ENCODE peak calls at places on chromosomes 3 and 15, in nine cellular contexts. One of them, this sample, is unnamed.

GRCh38 chr3:46184469-46184868 is 23.6 kb downstream of the CCR1 start:
- DNase-seq in WTC11: no peak
- DNase-seq in pulmonary artery endothelial cell: no peak
- DNase-seq in hepatic stellate cell: no peak
- DNase-seq in GM12864: no peak
- DNase-seq in H7: no peak
- DNase-seq in KBM-7: no peak
- DNase-seq in activated T-helper 9 cell treated with anti-CD3 and anti-CD28 coated beads, Interleukin-2, amount 50 U/mL, for 16 hours: no peak
- DNase-seq in SJSA1: no peak
- DNase-seq in this sample: no peak

GRCh38 chr15:28881600-28881999 is 4.2 kb upstream of the APBA2 start:
- DNase-seq in WTC11: no peak
- DNase-seq in pulmonary artery endothelial cell: no peak
- DNase-seq in hepatic stellate cell: no peak
- DNase-seq in GM12864: no peak
- DNase-seq in H7: no peak
- DNase-seq in KBM-7: no peak
- DNase-seq in activated T-helper 9 cell treated with anti-CD3 and anti-CD28 coated beads, Interleukin-2, amount 50 U/mL, for 16 hours: no peak
- DNase-seq in SJSA1: no peak
- DNase-seq in this sample: no peak

GRCh38 chr15:71940004-71940588 is 129.7 kb downstream of the NR2E3 start:
- DNase-seq in WTC11: no peak
- DNase-seq in pulmonary artery endothelial cell: no peak
- DNase-seq in hepatic stellate cell: no peak
- DNase-seq in GM12864: no peak
- DNase-seq in H7: no peak
- DNase-seq in KBM-7: no peak
- DNase-seq in activated T-helper 9 cell treated with anti-CD3 and anti-CD28 coated beads, Interleukin-2, amount 50 U/mL, for 16 hours: no peak
- DNase-seq in SJSA1: no peak
- DNase-seq in this sample: no peak

GRCh38 chr3:157447026-157447694 is 10.5 kb downstream of the PTX3 start:
- DNase-seq in WTC11: no peak
- DNase-seq in pulmonary artery endothelial cell: no peak
- DNase-seq in hepatic stellate cell: no peak
- DNase-seq in GM12864: no peak
- DNase-seq in H7: no peak
- DNase-seq in KBM-7: peak
- DNase-seq in activated T-helper 9 cell treated with anti-CD3 and anti-CD28 coated beads, Interleukin-2, amount 50 U/mL, for 16 hours: no peak
- DNase-seq in SJSA1: no peak
- DNase-seq in this sample: no peak

GRCh38 chr3:141851411-141851810 is 25.0 kb upstream of the ATP1B3 start:
- DNase-seq in WTC11: no peak
- DNase-seq in pulmonary artery endothelial cell: peak
- DNase-seq in hepatic stellate cell: no peak
- DNase-seq in GM12864: no peak
- DNase-seq in H7: no peak
- DNase-seq in KBM-7: no peak
- DNase-seq in activated T-helper 9 cell treated with anti-CD3 and anti-CD28 coated beads, Interleukin-2, amount 50 U/mL, for 16 hours: no peak
- DNase-seq in SJSA1: no peak
- DNase-seq in this sample: no peak

GRCh38 chr3:177905173-177905894 is 630.9 kb upstream of the KCNMB2 start:
- DNase-seq in WTC11: no peak
- DNase-seq in pulmonary artery endothelial cell: no peak
- DNase-seq in hepatic stellate cell: peak
- DNase-seq in GM12864: no peak
- DNase-seq in H7: no peak
- DNase-seq in KBM-7: no peak
- DNase-seq in activated T-helper 9 cell treated with anti-CD3 and anti-CD28 coated beads, Interleukin-2, amount 50 U/mL, for 16 hours: no peak
- DNase-seq in SJSA1: peak
- DNase-seq in this sample: no peak

GRCh38 chr3:119819806-119820205 is 37.9 kb downstream of the NR1I2 start:
- DNase-seq in WTC11: no peak
- DNase-seq in pulmonary artery endothelial cell: no peak
- DNase-seq in hepatic stellate cell: no peak
- DNase-seq in GM12864: no peak
- DNase-seq in H7: no peak
- DNase-seq in KBM-7: no peak
- DNase-seq in activated T-helper 9 cell treated with anti-CD3 and anti-CD28 coated beads, Interleukin-2, amount 50 U/mL, for 16 hours: no peak
- DNase-seq in SJSA1: no peak
- DNase-seq in this sample: no peak

GRCh38 chr15:75902129-75902557 is 1.5 kb upstream of the FBXO22 start:
- DNase-seq in WTC11: peak
- DNase-seq in pulmonary artery endothelial cell: no peak
- DNase-seq in hepatic stellate cell: no peak
- DNase-seq in GM12864: no peak
- DNase-seq in H7: peak
- DNase-seq in KBM-7: peak
- DNase-seq in activated T-helper 9 cell treated with anti-CD3 and anti-CD28 coated beads, Interleukin-2, amount 50 U/mL, for 16 hours: no peak
- DNase-seq in SJSA1: no peak
- DNase-seq in this sample: no peak

GRCh38 chr3:127177226-127177625 is 15.7 kb upstream of the PRR23E start:
- DNase-seq in WTC11: no peak
- DNase-seq in pulmonary artery endothelial cell: no peak
- DNase-seq in hepatic stellate cell: no peak
- DNase-seq in GM12864: no peak
- DNase-seq in H7: no peak
- DNase-seq in KBM-7: no peak
- DNase-seq in activated T-helper 9 cell treated with anti-CD3 and anti-CD28 coated beads, Interleukin-2, amount 50 U/mL, for 16 hours: no peak
- DNase-seq in SJSA1: no peak
- DNase-seq in this sample: no peak

GRCh38 chr3:194140520-194141414 is 4.8 kb downstream of the HES1 start:
- DNase-seq in WTC11: peak
- DNase-seq in pulmonary artery endothelial cell: no peak
- DNase-seq in hepatic stellate cell: peak
- DNase-seq in GM12864: no peak
- DNase-seq in H7: peak
- DNase-seq in KBM-7: peak
- DNase-seq in activated T-helper 9 cell treated with anti-CD3 and anti-CD28 coated beads, Interleukin-2, amount 50 U/mL, for 16 hours: peak
- DNase-seq in SJSA1: peak
- DNase-seq in this sample: no peak

GRCh38 chr3:50652709-50653108 is 22.0 kb upstream of the DOCK3 start:
- DNase-seq in WTC11: peak
- DNase-seq in pulmonary artery endothelial cell: no peak
- DNase-seq in hepatic stellate cell: no peak
- DNase-seq in GM12864: no peak
- DNase-seq in H7: peak
- DNase-seq in KBM-7: peak
- DNase-seq in activated T-helper 9 cell treated with anti-CD3 and anti-CD28 coated beads, Interleukin-2, amount 50 U/mL, for 16 hours: peak
- DNase-seq in SJSA1: no peak
- DNase-seq in this sample: no peak

GRCh38 chr3:39814007-39814406 is 4.6 kb downstream of the MYRIP start:
- DNase-seq in WTC11: no peak
- DNase-seq in pulmonary artery endothelial cell: peak
- DNase-seq in hepatic stellate cell: no peak
- DNase-seq in GM12864: no peak
- DNase-seq in H7: no peak
- DNase-seq in KBM-7: no peak
- DNase-seq in activated T-helper 9 cell treated with anti-CD3 and anti-CD28 coated beads, Interleukin-2, amount 50 U/mL, for 16 hours: no peak
- DNase-seq in SJSA1: no peak
- DNase-seq in this sample: no peak

GRCh38 chr3:7632305-7632704 is 771.4 kb downstream of the GRM7 start:
- DNase-seq in WTC11: no peak
- DNase-seq in pulmonary artery endothelial cell: no peak
- DNase-seq in hepatic stellate cell: no peak
- DNase-seq in GM12864: no peak
- DNase-seq in H7: no peak
- DNase-seq in KBM-7: no peak
- DNase-seq in activated T-helper 9 cell treated with anti-CD3 and anti-CD28 coated beads, Interleukin-2, amount 50 U/mL, for 16 hours: no peak
- DNase-seq in SJSA1: no peak
- DNase-seq in this sample: no peak

GRCh38 chr15:52163321-52164190 is 27.6 kb downstream of the GNB5 start:
- DNase-seq in WTC11: peak
- DNase-seq in pulmonary artery endothelial cell: no peak
- DNase-seq in hepatic stellate cell: no peak
- DNase-seq in GM12864: no peak
- DNase-seq in H7: peak
- DNase-seq in KBM-7: no peak
- DNase-seq in activated T-helper 9 cell treated with anti-CD3 and anti-CD28 coated beads, Interleukin-2, amount 50 U/mL, for 16 hours: peak
- DNase-seq in SJSA1: peak
- DNase-seq in this sample: no peak

GRCh38 chr15:74614744-74615312 is 808 bp upstream of the CLK3 start:
- DNase-seq in WTC11: peak
- DNase-seq in pulmonary artery endothelial cell: no peak
- DNase-seq in hepatic stellate cell: no peak
- DNase-seq in GM12864: no peak
- DNase-seq in H7: peak
- DNase-seq in KBM-7: peak
- DNase-seq in activated T-helper 9 cell treated with anti-CD3 and anti-CD28 coated beads, Interleukin-2, amount 50 U/mL, for 16 hours: peak
- DNase-seq in SJSA1: peak
- DNase-seq in this sample: peak

GRCh38 chr3:97131476-97131875 is 317.1 kb downstream of the EPHA6 start:
- DNase-seq in WTC11: no peak
- DNase-seq in pulmonary artery endothelial cell: no peak
- DNase-seq in hepatic stellate cell: no peak
- DNase-seq in GM12864: no peak
- DNase-seq in H7: no peak
- DNase-seq in KBM-7: no peak
- DNase-seq in activated T-helper 9 cell treated with anti-CD3 and anti-CD28 coated beads, Interleukin-2, amount 50 U/mL, for 16 hours: no peak
- DNase-seq in SJSA1: no peak
- DNase-seq in this sample: no peak

GRCh38 chr3:98885851-98886250 is 15.6 kb downstream of the DCBLD2 start:
- DNase-seq in WTC11: no peak
- DNase-seq in pulmonary artery endothelial cell: no peak
- DNase-seq in hepatic stellate cell: no peak
- DNase-seq in GM12864: no peak
- DNase-seq in H7: no peak
- DNase-seq in KBM-7: no peak
- DNase-seq in activated T-helper 9 cell treated with anti-CD3 and anti-CD28 coated beads, Interleukin-2, amount 50 U/mL, for 16 hours: no peak
- DNase-seq in SJSA1: no peak
- DNase-seq in this sample: no peak

GRCh38 chr3:143001034-143001368 is 369 bp upstream of the U2SURP start:
- DNase-seq in WTC11: no peak
- DNase-seq in pulmonary artery endothelial cell: peak
- DNase-seq in hepatic stellate cell: no peak
- DNase-seq in GM12864: peak
- DNase-seq in H7: no peak
- DNase-seq in KBM-7: no peak
- DNase-seq in activated T-helper 9 cell treated with anti-CD3 and anti-CD28 coated beads, Interleukin-2, amount 50 U/mL, for 16 hours: no peak
- DNase-seq in SJSA1: no peak
- DNase-seq in this sample: no peak

GRCh38 chr15:61871926-61872522 is 188.2 kb downstream of the VPS13C start:
- DNase-seq in WTC11: no peak
- DNase-seq in pulmonary artery endothelial cell: no peak
- DNase-seq in hepatic stellate cell: no peak
- DNase-seq in GM12864: no peak
- DNase-seq in H7: peak
- DNase-seq in KBM-7: peak
- DNase-seq in activated T-helper 9 cell treated with anti-CD3 and anti-CD28 coated beads, Interleukin-2, amount 50 U/mL, for 16 hours: no peak
- DNase-seq in SJSA1: peak
- DNase-seq in this sample: no peak

GRCh38 chr3:64438837-64439236 is 213.6 kb upstream of the PRICKLE2 start:
- DNase-seq in WTC11: no peak
- DNase-seq in pulmonary artery endothelial cell: no peak
- DNase-seq in hepatic stellate cell: no peak
- DNase-seq in GM12864: no peak
- DNase-seq in H7: no peak
- DNase-seq in KBM-7: no peak
- DNase-seq in activated T-helper 9 cell treated with anti-CD3 and anti-CD28 coated beads, Interleukin-2, amount 50 U/mL, for 16 hours: no peak
- DNase-seq in SJSA1: no peak
- DNase-seq in this sample: no peak

GRCh38 chr3:178001670-178002101 is 534.5 kb upstream of the KCNMB2 start:
- DNase-seq in WTC11: no peak
- DNase-seq in pulmonary artery endothelial cell: no peak
- DNase-seq in hepatic stellate cell: no peak
- DNase-seq in GM12864: peak
- DNase-seq in H7: no peak
- DNase-seq in KBM-7: peak
- DNase-seq in activated T-helper 9 cell treated with anti-CD3 and anti-CD28 coated beads, Interleukin-2, amount 50 U/mL, for 16 hours: no peak
- DNase-seq in SJSA1: no peak
- DNase-seq in this sample: no peak

GRCh38 chr3:34106879-34107278 is 308.4 kb downstream of the PDCD6IP start:
- DNase-seq in WTC11: peak
- DNase-seq in pulmonary artery endothelial cell: peak
- DNase-seq in hepatic stellate cell: peak
- DNase-seq in GM12864: peak
- DNase-seq in H7: peak
- DNase-seq in KBM-7: peak
- DNase-seq in activated T-helper 9 cell treated with anti-CD3 and anti-CD28 coated beads, Interleukin-2, amount 50 U/mL, for 16 hours: no peak
- DNase-seq in SJSA1: peak
- DNase-seq in this sample: no peak

GRCh38 chr3:187550446-187550845 is 119.7 kb downstream of the SST start:
- DNase-seq in WTC11: no peak
- DNase-seq in pulmonary artery endothelial cell: no peak
- DNase-seq in hepatic stellate cell: no peak
- DNase-seq in GM12864: no peak
- DNase-seq in H7: no peak
- DNase-seq in KBM-7: no peak
- DNase-seq in activated T-helper 9 cell treated with anti-CD3 and anti-CD28 coated beads, Interleukin-2, amount 50 U/mL, for 16 hours: no peak
- DNase-seq in SJSA1: peak
- DNase-seq in this sample: no peak

GRCh38 chr3:192675958-192676649 is 51.2 kb downstream of the FGF12 start:
- DNase-seq in WTC11: no peak
- DNase-seq in pulmonary artery endothelial cell: no peak
- DNase-seq in hepatic stellate cell: no peak
- DNase-seq in GM12864: no peak
- DNase-seq in H7: no peak
- DNase-seq in KBM-7: peak
- DNase-seq in activated T-helper 9 cell treated with anti-CD3 and anti-CD28 coated beads, Interleukin-2, amount 50 U/mL, for 16 hours: no peak
- DNase-seq in SJSA1: no peak
- DNase-seq in this sample: no peak

GRCh38 chr3:18758047-18758704 is 333.0 kb upstream of the SATB1 start:
- DNase-seq in WTC11: no peak
- DNase-seq in pulmonary artery endothelial cell: no peak
- DNase-seq in hepatic stellate cell: no peak
- DNase-seq in GM12864: peak
- DNase-seq in H7: peak
- DNase-seq in KBM-7: peak
- DNase-seq in activated T-helper 9 cell treated with anti-CD3 and anti-CD28 coated beads, Interleukin-2, amount 50 U/mL, for 16 hours: no peak
- DNase-seq in SJSA1: peak
- DNase-seq in this sample: no peak

GRCh38 chr15:60004846-60005351 is 788 bp downstream of the FOXB1 start:
- DNase-seq in WTC11: peak
- DNase-seq in pulmonary artery endothelial cell: no peak
- DNase-seq in hepatic stellate cell: no peak
- DNase-seq in GM12864: no peak
- DNase-seq in H7: no peak
- DNase-seq in KBM-7: no peak
- DNase-seq in activated T-helper 9 cell treated with anti-CD3 and anti-CD28 coated beads, Interleukin-2, amount 50 U/mL, for 16 hours: no peak
- DNase-seq in SJSA1: peak
- DNase-seq in this sample: no peak

GRCh38 chr3:69086133-69086722 is 1.5 kb downstream of the ARL6IP5 start:
- DNase-seq in WTC11: no peak
- DNase-seq in pulmonary artery endothelial cell: peak
- DNase-seq in hepatic stellate cell: peak
- DNase-seq in GM12864: no peak
- DNase-seq in H7: no peak
- DNase-seq in KBM-7: peak
- DNase-seq in activated T-helper 9 cell treated with anti-CD3 and anti-CD28 coated beads, Interleukin-2, amount 50 U/mL, for 16 hours: peak
- DNase-seq in SJSA1: peak
- DNase-seq in this sample: peak

GRCh38 chr3:33372218-33373081 is 67.8 kb downstream of the UBP1 start:
- DNase-seq in WTC11: peak
- DNase-seq in pulmonary artery endothelial cell: no peak
- DNase-seq in hepatic stellate cell: peak
- DNase-seq in GM12864: peak
- DNase-seq in H7: peak
- DNase-seq in KBM-7: peak
- DNase-seq in activated T-helper 9 cell treated with anti-CD3 and anti-CD28 coated beads, Interleukin-2, amount 50 U/mL, for 16 hours: no peak
- DNase-seq in SJSA1: peak
- DNase-seq in this sample: peak